ENCODE peak calls at places on chromosomes 6 and 20, in six cellular contexts. One of them, this sample, is unnamed.

GRCh38 chr6:136772685-136773472 is 19.4 kb downstream of the MAP3K5 start:
- DNase-seq in AG10803: no peak
- DNase-seq in osteoblast: no peak
- DNase-seq in naive thymus-derived CD8-positive, alpha-beta T cell: no peak
- DNase-seq in HTR-8/SVneo: no peak
- DNase-seq in effector memory CD4-positive, alpha-beta T cell: no peak
- DNase-seq in this sample: no peak

GRCh38 chr6:140415266-140415665 is 1040.8 kb upstream of the CITED2 start:
- DNase-seq in effector memory CD4-positive, alpha-beta T cell: no peak
- DNase-seq in naive thymus-derived CD8-positive, alpha-beta T cell: no peak
- DNase-seq in osteoblast: peak
- DNase-seq in AG10803: no peak
- DNase-seq in HTR-8/SVneo: no peak
- DNase-seq in this sample: no peak

GRCh38 chr20:1430004-1430451 is 36.6 kb downstream of the NSFL1C start:
- DNase-seq in effector memory CD4-positive, alpha-beta T cell: no peak
- DNase-seq in HTR-8/SVneo: no peak
- DNase-seq in AG10803: peak
- DNase-seq in naive thymus-derived CD8-positive, alpha-beta T cell: no peak
- DNase-seq in osteoblast: no peak
- DNase-seq in this sample: no peak

GRCh38 chr6:90294614-90294988 is 2.0 kb downstream of the BACH2 start:
- DNase-seq in effector memory CD4-positive, alpha-beta T cell: no peak
- DNase-seq in HTR-8/SVneo: no peak
- DNase-seq in AG10803: no peak
- DNase-seq in osteoblast: no peak
- DNase-seq in naive thymus-derived CD8-positive, alpha-beta T cell: peak
- DNase-seq in this sample: no peak

GRCh38 chr6:122042851-122043250 is 356.6 kb upstream of the HSF2 start:
- DNase-seq in effector memory CD4-positive, alpha-beta T cell: no peak
- DNase-seq in osteoblast: no peak
- DNase-seq in HTR-8/SVneo: no peak
- DNase-seq in naive thymus-derived CD8-positive, alpha-beta T cell: no peak
- DNase-seq in AG10803: peak
- DNase-seq in this sample: no peak

GRCh38 chr6:105509506-105510331 is 106.8 kb upstream of the PREP start:
- DNase-seq in effector memory CD4-positive, alpha-beta T cell: no peak
- DNase-seq in naive thymus-derived CD8-positive, alpha-beta T cell: no peak
- DNase-seq in osteoblast: no peak
- DNase-seq in HTR-8/SVneo: peak
- DNase-seq in AG10803: no peak
- DNase-seq in this sample: no peak

GRCh38 chr20:55893031-55893430 is 112.3 kb downstream of the CBLN4 start:
- DNase-seq in effector memory CD4-positive, alpha-beta T cell: no peak
- DNase-seq in HTR-8/SVneo: no peak
- DNase-seq in osteoblast: no peak
- DNase-seq in naive thymus-derived CD8-positive, alpha-beta T cell: no peak
- DNase-seq in AG10803: no peak
- DNase-seq in this sample: no peak

GRCh38 chr20:50085481-50086365 is 27.2 kb downstream of the UBE2V1 start:
- DNase-seq in effector memory CD4-positive, alpha-beta T cell: no peak
- DNase-seq in osteoblast: peak
- DNase-seq in AG10803: peak
- DNase-seq in naive thymus-derived CD8-positive, alpha-beta T cell: peak
- DNase-seq in HTR-8/SVneo: peak
- DNase-seq in this sample: peak

GRCh38 chr6:146339716-146340115 is 203.9 kb upstream of the RAB32 start:
- DNase-seq in AG10803: peak
- DNase-seq in HTR-8/SVneo: no peak
- DNase-seq in osteoblast: no peak
- DNase-seq in naive thymus-derived CD8-positive, alpha-beta T cell: no peak
- DNase-seq in effector memory CD4-positive, alpha-beta T cell: no peak
- DNase-seq in this sample: peak

GRCh38 chr6:86586195-86586594 is 351.1 kb upstream of the HTR1E start:
- DNase-seq in osteoblast: no peak
- DNase-seq in HTR-8/SVneo: no peak
- DNase-seq in naive thymus-derived CD8-positive, alpha-beta T cell: no peak
- DNase-seq in effector memory CD4-positive, alpha-beta T cell: no peak
- DNase-seq in AG10803: no peak
- DNase-seq in this sample: no peak

GRCh38 chr6:127013865-127014264 is 104.6 kb upstream of the RSPO3 start:
- DNase-seq in osteoblast: no peak
- DNase-seq in effector memory CD4-positive, alpha-beta T cell: no peak
- DNase-seq in naive thymus-derived CD8-positive, alpha-beta T cell: no peak
- DNase-seq in AG10803: no peak
- DNase-seq in HTR-8/SVneo: no peak
- DNase-seq in this sample: no peak

GRCh38 chr6:39102024-39102820 is 12.8 kb downstream of the SAYSD1 start:
- DNase-seq in naive thymus-derived CD8-positive, alpha-beta T cell: no peak
- DNase-seq in osteoblast: peak
- DNase-seq in HTR-8/SVneo: no peak
- DNase-seq in effector memory CD4-positive, alpha-beta T cell: no peak
- DNase-seq in AG10803: peak
- DNase-seq in this sample: no peak

GRCh38 chr6:125314019-125314581 is 12.3 kb upstream of the HDDC2 start:
- DNase-seq in effector memory CD4-positive, alpha-beta T cell: no peak
- DNase-seq in naive thymus-derived CD8-positive, alpha-beta T cell: peak
- DNase-seq in AG10803: peak
- DNase-seq in HTR-8/SVneo: peak
- DNase-seq in osteoblast: no peak
- DNase-seq in this sample: peak

GRCh38 chr6:56399250-56399671 is 151.9 kb upstream of the COL21A1 start:
- DNase-seq in naive thymus-derived CD8-positive, alpha-beta T cell: no peak
- DNase-seq in AG10803: no peak
- DNase-seq in HTR-8/SVneo: peak
- DNase-seq in effector memory CD4-positive, alpha-beta T cell: no peak
- DNase-seq in osteoblast: no peak
- DNase-seq in this sample: peak

GRCh38 chr20:38165089-38165965 is at the start of gene TGM2:
- DNase-seq in osteoblast: peak
- DNase-seq in effector memory CD4-positive, alpha-beta T cell: peak
- DNase-seq in HTR-8/SVneo: peak
- DNase-seq in naive thymus-derived CD8-positive, alpha-beta T cell: no peak
- DNase-seq in AG10803: peak
- DNase-seq in this sample: no peak

GRCh38 chr20:63567382-63568169 is 6.5 kb downstream of the HELZ2 start:
- DNase-seq in AG10803: no peak
- DNase-seq in effector memory CD4-positive, alpha-beta T cell: peak
- DNase-seq in osteoblast: peak
- DNase-seq in naive thymus-derived CD8-positive, alpha-beta T cell: peak
- DNase-seq in HTR-8/SVneo: no peak
- DNase-seq in this sample: no peak

GRCh38 chr20:46708172-46708860 is 1.1 kb upstream of the SLC2A10 start:
- DNase-seq in AG10803: no peak
- DNase-seq in HTR-8/SVneo: no peak
- DNase-seq in effector memory CD4-positive, alpha-beta T cell: no peak
- DNase-seq in osteoblast: no peak
- DNase-seq in naive thymus-derived CD8-positive, alpha-beta T cell: no peak
- DNase-seq in this sample: no peak

GRCh38 chr20:17468073-17468840 is 62.9 kb downstream of the BFSP1 start:
- DNase-seq in HTR-8/SVneo: no peak
- DNase-seq in naive thymus-derived CD8-positive, alpha-beta T cell: no peak
- DNase-seq in effector memory CD4-positive, alpha-beta T cell: no peak
- DNase-seq in AG10803: no peak
- DNase-seq in osteoblast: no peak
- DNase-seq in this sample: no peak

GRCh38 chr6:134169881-134170486 is 117.6 kb upstream of the SLC2A12 start:
- DNase-seq in AG10803: peak
- DNase-seq in HTR-8/SVneo: no peak
- DNase-seq in naive thymus-derived CD8-positive, alpha-beta T cell: no peak
- DNase-seq in effector memory CD4-positive, alpha-beta T cell: no peak
- DNase-seq in osteoblast: no peak
- DNase-seq in this sample: no peak

GRCh38 chr6:89675949-89676753 is 37.6 kb upstream of the LYRM2 start:
- DNase-seq in AG10803: peak
- DNase-seq in HTR-8/SVneo: no peak
- DNase-seq in effector memory CD4-positive, alpha-beta T cell: no peak
- DNase-seq in naive thymus-derived CD8-positive, alpha-beta T cell: no peak
- DNase-seq in osteoblast: no peak
- DNase-seq in this sample: no peak

GRCh38 chr6:88730602-88731001 is 232.8 kb downstream of the RNGTT start:
- DNase-seq in AG10803: peak
- DNase-seq in naive thymus-derived CD8-positive, alpha-beta T cell: no peak
- DNase-seq in HTR-8/SVneo: peak
- DNase-seq in osteoblast: peak
- DNase-seq in effector memory CD4-positive, alpha-beta T cell: no peak
- DNase-seq in this sample: peak

GRCh38 chr20:60584221-60584620 is 626.0 kb downstream of the CDH26 start:
- DNase-seq in HTR-8/SVneo: no peak
- DNase-seq in AG10803: no peak
- DNase-seq in osteoblast: no peak
- DNase-seq in effector memory CD4-positive, alpha-beta T cell: no peak
- DNase-seq in naive thymus-derived CD8-positive, alpha-beta T cell: no peak
- DNase-seq in this sample: no peak

GRCh38 chr6:5116243-5116991 is 31.3 kb downstream of the PPP1R3G start:
- DNase-seq in AG10803: no peak
- DNase-seq in HTR-8/SVneo: no peak
- DNase-seq in osteoblast: no peak
- DNase-seq in effector memory CD4-positive, alpha-beta T cell: no peak
- DNase-seq in naive thymus-derived CD8-positive, alpha-beta T cell: no peak
- DNase-seq in this sample: no peak

GRCh38 chr6:30836431-30836866 is 47.9 kb upstream of the DDR1 start:
- DNase-seq in naive thymus-derived CD8-positive, alpha-beta T cell: no peak
- DNase-seq in AG10803: peak
- DNase-seq in osteoblast: peak
- DNase-seq in HTR-8/SVneo: no peak
- DNase-seq in effector memory CD4-positive, alpha-beta T cell: no peak
- DNase-seq in this sample: peak

GRCh38 chr6:83071023-83071422 is 3.6 kb downstream of the DOP1A start:
- DNase-seq in HTR-8/SVneo: no peak
- DNase-seq in AG10803: peak
- DNase-seq in naive thymus-derived CD8-positive, alpha-beta T cell: no peak
- DNase-seq in effector memory CD4-positive, alpha-beta T cell: no peak
- DNase-seq in osteoblast: no peak
- DNase-seq in this sample: no peak

GRCh38 chr6:82084324-82084920 is 163.1 kb downstream of the IBTK start:
- DNase-seq in naive thymus-derived CD8-positive, alpha-beta T cell: no peak
- DNase-seq in osteoblast: no peak
- DNase-seq in HTR-8/SVneo: no peak
- DNase-seq in AG10803: no peak
- DNase-seq in effector memory CD4-positive, alpha-beta T cell: no peak
- DNase-seq in this sample: no peak

GRCh38 chr6:107021786-107022185 is 6.2 kb upstream of the MTRES1 start:
- DNase-seq in osteoblast: no peak
- DNase-seq in HTR-8/SVneo: no peak
- DNase-seq in naive thymus-derived CD8-positive, alpha-beta T cell: no peak
- DNase-seq in effector memory CD4-positive, alpha-beta T cell: no peak
- DNase-seq in AG10803: no peak
- DNase-seq in this sample: no peak

GRCh38 chr6:53581161-53581560 is 36.3 kb upstream of the GCLC start:
- DNase-seq in AG10803: peak
- DNase-seq in naive thymus-derived CD8-positive, alpha-beta T cell: no peak
- DNase-seq in osteoblast: peak
- DNase-seq in effector memory CD4-positive, alpha-beta T cell: no peak
- DNase-seq in HTR-8/SVneo: no peak
- DNase-seq in this sample: no peak

GRCh38 chr20:24628985-24629384 is 159.6 kb downstream of the SYNDIG1 start:
- DNase-seq in effector memory CD4-positive, alpha-beta T cell: no peak
- DNase-seq in HTR-8/SVneo: no peak
- DNase-seq in AG10803: no peak
- DNase-seq in naive thymus-derived CD8-positive, alpha-beta T cell: no peak
- DNase-seq in osteoblast: no peak
- DNase-seq in this sample: no peak

GRCh38 chr6:35360349-35361138 is 18.2 kb downstream of the PPARD start:
- DNase-seq in HTR-8/SVneo: no peak
- DNase-seq in osteoblast: peak
- DNase-seq in naive thymus-derived CD8-positive, alpha-beta T cell: no peak
- DNase-seq in AG10803: peak
- DNase-seq in effector memory CD4-positive, alpha-beta T cell: no peak
- DNase-seq in this sample: no peak

GRCh38 chr20:19749537-19749936 is 8.5 kb upstream of the RIN2 start:
- DNase-seq in HTR-8/SVneo: no peak
- DNase-seq in naive thymus-derived CD8-positive, alpha-beta T cell: no peak
- DNase-seq in AG10803: no peak
- DNase-seq in osteoblast: no peak
- DNase-seq in effector memory CD4-positive, alpha-beta T cell: no peak
- DNase-seq in this sample: no peak

GRCh38 chr6:157925771-157926170 is 55.9 kb upstream of the SYNJ2 start:
- DNase-seq in osteoblast: no peak
- DNase-seq in AG10803: no peak
- DNase-seq in HTR-8/SVneo: no peak
- DNase-seq in naive thymus-derived CD8-positive, alpha-beta T cell: no peak
- DNase-seq in effector memory CD4-positive, alpha-beta T cell: no peak
- DNase-seq in this sample: no peak

GRCh38 chr6:42451146-42451594 is 556 bp downstream of the TRERF1 start:
- DNase-seq in naive thymus-derived CD8-positive, alpha-beta T cell: no peak
- DNase-seq in AG10803: no peak
- DNase-seq in osteoblast: no peak
- DNase-seq in effector memory CD4-positive, alpha-beta T cell: no peak
- DNase-seq in HTR-8/SVneo: peak
- DNase-seq in this sample: no peak

GRCh38 chr6:35259946-35260626 is 551 bp downstream of the ZNF76 start:
- DNase-seq in effector memory CD4-positive, alpha-beta T cell: peak
- DNase-seq in HTR-8/SVneo: peak
- DNase-seq in AG10803: peak
- DNase-seq in osteoblast: no peak
- DNase-seq in naive thymus-derived CD8-positive, alpha-beta T cell: peak
- DNase-seq in this sample: peak

GRCh38 chr20:63091901-63092659 is 85.3 kb upstream of the BHLHE23 start:
- DNase-seq in naive thymus-derived CD8-positive, alpha-beta T cell: no peak
- DNase-seq in AG10803: no peak
- DNase-seq in osteoblast: peak
- DNase-seq in HTR-8/SVneo: no peak
- DNase-seq in effector memory CD4-positive, alpha-beta T cell: no peak
- DNase-seq in this sample: no peak

GRCh38 chr6:89051725-89052124 is 28.8 kb upstream of the PNRC1 start:
- DNase-seq in osteoblast: no peak
- DNase-seq in AG10803: no peak
- DNase-seq in HTR-8/SVneo: no peak
- DNase-seq in effector memory CD4-positive, alpha-beta T cell: no peak
- DNase-seq in naive thymus-derived CD8-positive, alpha-beta T cell: no peak
- DNase-seq in this sample: no peak

GRCh38 chr6:16817594-16817993 is 56.3 kb upstream of the ATXN1 start:
- DNase-seq in naive thymus-derived CD8-positive, alpha-beta T cell: no peak
- DNase-seq in effector memory CD4-positive, alpha-beta T cell: no peak
- DNase-seq in HTR-8/SVneo: no peak
- DNase-seq in AG10803: no peak
- DNase-seq in osteoblast: no peak
- DNase-seq in this sample: no peak

This sample was measured in dermis microvascular lymphatic vessel endothelial cell.